ENCODE peak calls at places on chromosomes 4 and X, in eight cellular contexts. Z is hepatocyte; N is upper lobe of right lung; C is CD8-positive, alpha-beta T cell; M is coronary artery; X is tibial nerve; U is kidney epithelial cell; V is endodermal cell. S is an unnamed sample.

GRCh38 chrX:66717926-66718325 is 79.0 kb upstream of the EDA2R start:
- DNase-seq in U (no peak), X (no peak), Z (no peak), N (no peak), M (no peak), C (no peak), V (no peak), S (no peak)

GRCh38 chr4:46329118-46329976 is 60.6 kb downstream of the GABRA2 start:
- DNase-seq in N (no peak), M (no peak), X (no peak), U (peak), Z (peak), V (peak), C (no peak), S (no peak)

GRCh38 chrX:13875572-13875971 is 58.7 kb upstream of the GPM6B start:
- DNase-seq in X (no peak), U (no peak), C (no peak), N (no peak), M (no peak), V (no peak), Z (no peak), S (no peak)

GRCh38 chrX:13485167-13485566 is 84.2 kb upstream of the EGFL6 start:
- DNase-seq in V (no peak), C (no peak), N (no peak), U (no peak), X (no peak), M (no peak), Z (no peak), S (no peak)

GRCh38 chrX:129522184-129523059 is 868 bp downstream of the SMARCA1 start:
- DNase-seq in M (peak), C (no peak), V (peak), X (peak), N (peak), Z (peak), U (no peak), S (peak)

GRCh38 chrX:68748030-68748429 is 80.8 kb upstream of the EFNB1 start:
- DNase-seq in V (no peak), N (no peak), X (no peak), U (no peak), Z (no peak), C (no peak), M (no peak), S (peak)

GRCh38 chrX:50117477-50117876 is 83.3 kb downstream of the AKAP4 start:
- DNase-seq in C (no peak), V (no peak), M (no peak), Z (peak), X (no peak), N (no peak), U (no peak), S (no peak)

GRCh38 chrX:69069086-69069445 is 96.2 kb downstream of the PJA1 start:
- DNase-seq in U (no peak), V (no peak), X (no peak), N (no peak), C (no peak), M (no peak), Z (no peak), S (no peak)

GRCh38 chr4:107780665-107781064 is 44.1 kb upstream of the SGMS2 start:
- DNase-seq in Z (no peak), U (no peak), X (no peak), M (no peak), C (no peak), V (no peak), N (no peak), S (no peak)

GRCh38 chrX:33336783-33337182 is 125.4 kb upstream of the DMD start:
- DNase-seq in C (no peak), X (no peak), U (no peak), V (peak), Z (peak), N (no peak), M (no peak), S (no peak)
- TF ChIP-seq CTCF in C (no peak), X (no peak), U (peak), V (peak), Z (peak), N (peak), M (no peak), S (peak)

GRCh38 chrX:56233682-56234081 is 1.5 kb downstream of the KLF8 start:
- DNase-seq in N (peak), M (peak), V (peak), U (peak), C (no peak), X (peak), Z (peak), S (no peak)
- TF ChIP-seq CTCF in N (peak), M (no peak), V (peak), U (no peak), C (no peak), X (no peak), Z (no peak), S (no peak)

DNA sequence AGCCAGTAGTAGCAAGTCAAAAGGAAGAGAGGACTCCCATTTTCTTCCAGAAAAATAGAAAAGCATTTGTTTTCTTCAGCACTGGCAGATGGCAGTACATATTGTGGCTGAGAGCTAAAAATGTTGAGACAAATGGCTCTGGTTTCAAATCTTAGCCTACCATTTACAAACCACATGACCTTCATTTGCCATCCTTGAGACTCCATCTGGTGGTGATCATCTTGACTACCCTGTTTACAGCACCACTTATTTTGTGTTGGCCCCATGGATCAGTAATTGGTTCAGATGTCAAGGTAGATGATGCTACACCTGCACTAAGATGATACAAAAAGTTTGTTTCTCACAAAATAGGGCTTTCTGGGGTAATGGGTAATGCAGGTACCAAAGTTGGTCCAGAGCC is 951.8 kb upstream of the IGFBP7 start:
- DNase-seq in U (no peak), X (no peak), Z (no peak), N (no peak), V (no peak), M (no peak), C (no peak), S (no peak)
- TF ChIP-seq CTCF in U (peak), X (no peak), Z (peak), N (no peak), V (peak), M (no peak), C (no peak), S (no peak)

DNA sequence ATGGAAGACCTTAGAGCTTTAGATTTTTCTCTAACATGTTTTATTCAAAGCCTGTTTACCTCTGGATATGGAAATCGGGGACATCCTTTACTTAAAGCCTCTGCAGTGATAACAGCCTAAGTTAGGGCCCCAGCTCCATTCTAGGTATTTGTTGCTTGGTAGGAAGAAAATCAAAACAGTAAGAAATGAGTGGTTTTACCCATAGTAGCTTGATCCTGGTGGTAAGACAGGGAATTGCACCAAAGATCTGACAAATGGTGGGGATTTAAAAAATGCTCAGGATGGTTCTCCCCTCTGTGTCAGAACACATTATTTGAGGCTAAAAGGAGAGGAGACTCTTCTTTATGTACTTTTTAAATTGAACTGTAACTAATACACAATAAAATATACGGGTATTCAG is 52.4 kb downstream of the AFF2 start:
- DNase-seq in C (no peak), V (no peak), M (no peak), N (no peak), X (no peak), U (no peak), Z (no peak), S (no peak)
- TF ChIP-seq CTCF in C (no peak), V (peak), M (no peak), N (peak), X (no peak), U (peak), Z (no peak), S (peak)

S was measured in osteocyte.